ENCODE peak calls at places on chromosome 22, in four cellular contexts. One of them, this sample, is unnamed.

GRCh38 chr22:41598081-41598480 is 8.4 kb upstream of the PMM1 start:
- DNase-seq in pulmonary artery endothelial cell: no peak
- DNase-seq in cardiac fibroblast: peak
- DNase-seq in LHCN-M2: peak
- DNase-seq in this sample: peak

GRCh38 chr22:33887173-33887572 is 33.1 kb downstream of the LARGE1 start:
- DNase-seq in pulmonary artery endothelial cell: no peak
- DNase-seq in cardiac fibroblast: no peak
- DNase-seq in LHCN-M2: no peak
- DNase-seq in this sample: no peak

GRCh38 chr22:21945453-21946261 is 7.0 kb downstream of the PPM1F start:
- DNase-seq in pulmonary artery endothelial cell: no peak
- DNase-seq in cardiac fibroblast: no peak
- DNase-seq in LHCN-M2: no peak
- DNase-seq in this sample: no peak

GRCh38 chr22:42418811-42419243 is 13.4 kb downstream of the NFAM1 start:
- DNase-seq in pulmonary artery endothelial cell: no peak
- DNase-seq in cardiac fibroblast: no peak
- DNase-seq in LHCN-M2: no peak
- DNase-seq in this sample: no peak

GRCh38 chr22:47066616-47066905 is 304.1 kb downstream of the TBC1D22A start:
- DNase-seq in pulmonary artery endothelial cell: no peak
- DNase-seq in cardiac fibroblast: no peak
- DNase-seq in LHCN-M2: no peak
- DNase-seq in this sample: no peak

GRCh38 chr22:32920032-32920628 is 118.6 kb downstream of the TIMP3 start:
- DNase-seq in pulmonary artery endothelial cell: no peak
- DNase-seq in cardiac fibroblast: peak
- DNase-seq in LHCN-M2: peak
- DNase-seq in this sample: peak

GRCh38 chr22:29727248-29727551 is 7.4 kb downstream of the CABP7 start:
- DNase-seq in pulmonary artery endothelial cell: no peak
- DNase-seq in cardiac fibroblast: peak
- DNase-seq in LHCN-M2: peak
- DNase-seq in this sample: peak

GRCh38 chr22:25627271-25627848 is 62.9 kb downstream of the GRK3 start:
- DNase-seq in pulmonary artery endothelial cell: no peak
- DNase-seq in cardiac fibroblast: no peak
- DNase-seq in LHCN-M2: peak
- DNase-seq in this sample: no peak

GRCh38 chr22:32852346-32853251 is 51.1 kb downstream of the TIMP3 start:
- DNase-seq in pulmonary artery endothelial cell: no peak
- DNase-seq in cardiac fibroblast: peak
- DNase-seq in LHCN-M2: no peak
- DNase-seq in this sample: peak

GRCh38 chr22:46109474-46110003 is 40.8 kb upstream of the PPARA start:
- DNase-seq in pulmonary artery endothelial cell: no peak
- DNase-seq in cardiac fibroblast: no peak
- DNase-seq in LHCN-M2: peak
- DNase-seq in this sample: no peak

GRCh38 chr22:49929553-49929979 is 11.1 kb downstream of the CRELD2 start:
- DNase-seq in pulmonary artery endothelial cell: no peak
- DNase-seq in cardiac fibroblast: peak
- DNase-seq in LHCN-M2: no peak
- DNase-seq in this sample: peak

GRCh38 chr22:47423266-47423665 is 660.8 kb downstream of the TBC1D22A start:
- DNase-seq in pulmonary artery endothelial cell: no peak
- DNase-seq in cardiac fibroblast: no peak
- DNase-seq in LHCN-M2: no peak
- DNase-seq in this sample: no peak

GRCh38 chr22:38717244-38717643 is 11.5 kb downstream of the GTPBP1 start:
- DNase-seq in pulmonary artery endothelial cell: no peak
- DNase-seq in cardiac fibroblast: no peak
- DNase-seq in LHCN-M2: no peak
- DNase-seq in this sample: no peak

GRCh38 chr22:27435839-27436581 is 365.5 kb downstream of the MN1 start:
- DNase-seq in pulmonary artery endothelial cell: no peak
- DNase-seq in cardiac fibroblast: peak
- DNase-seq in LHCN-M2: peak
- DNase-seq in this sample: peak

GRCh38 chr22:28637225-28637624 is 42.4 kb downstream of the TTC28 start:
- DNase-seq in pulmonary artery endothelial cell: no peak
- DNase-seq in cardiac fibroblast: no peak
- DNase-seq in LHCN-M2: no peak
- DNase-seq in this sample: no peak

GRCh38 chr22:41380993-41381328 is 781 bp upstream of the TEF start:
- DNase-seq in pulmonary artery endothelial cell: peak
- DNase-seq in cardiac fibroblast: peak
- DNase-seq in LHCN-M2: peak
- DNase-seq in this sample: peak

GRCh38 chr22:38450234-38450797 is 4.7 kb downstream of the KCNJ4 start:
- DNase-seq in pulmonary artery endothelial cell: no peak
- DNase-seq in cardiac fibroblast: no peak
- DNase-seq in LHCN-M2: no peak
- DNase-seq in this sample: no peak